ENCODE peak calls at places on chromosomes 13 and 19, in six cellular contexts. B, R, U, S, Z and Q are unnamed samples.

GRCh38 chr19:5150902-5151741 is 182.2 kb downstream of the KDM4B start:
- DNase-seq in B (peak), S (no peak), U (no peak), Z (no peak), R (no peak), Q (no peak)

GRCh38 chr19:5132698-5133651 is 164.1 kb downstream of the KDM4B start:
- DNase-seq in S (no peak), U (no peak), B (no peak), R (no peak), Z (no peak), Q (no peak)

GRCh38 chr19:46944918-46945628 is 74.6 kb upstream of the NPAS1 start:
- DNase-seq in S (peak), Z (no peak), U (peak), B (peak), R (peak), Q (peak)

GRCh38 chr13:71285700-71286099 is 581.3 kb downstream of the DACH1 start:
- DNase-seq in R (no peak), U (no peak), Z (no peak), B (no peak), S (peak), Q (peak)

GRCh38 chr19:39645800-39646411 is 9.8 kb upstream of the LGALS16 start:
- DNase-seq in S (peak), Z (peak), U (peak), B (no peak), R (peak), Q (peak)

GRCh38 chr19:10270180-10270615 is 722 bp upstream of the ICAM1 start:
- DNase-seq in B (peak), R (no peak), Z (peak), U (no peak), S (peak), Q (no peak)

GRCh38 chr19:38650911-38651584 is 3.6 kb downstream of the ACTN4 start:
- DNase-seq in B (no peak), R (peak), S (peak), U (no peak), Z (peak), Q (no peak)

GRCh38 chr19:18225702-18226468 is at the start of gene PDE4C:
- DNase-seq in U (no peak), Z (no peak), S (peak), R (no peak), B (peak), Q (no peak)

GRCh38 chr19:51702754-51703654 is 9.9 kb downstream of the SPACA6 start:
- DNase-seq in S (peak), Z (peak), B (peak), R (no peak), U (no peak), Q (peak)

GRCh38 chr19:47660435-47660832 is 51.5 kb downstream of the BICRA start:
- DNase-seq in Z (peak), U (no peak), S (no peak), R (no peak), B (no peak), Q (no peak)

GRCh38 chr13:30618186-30618937 is 642 bp downstream of the USPL1 start:
- DNase-seq in R (no peak), U (peak), S (peak), Z (peak), B (no peak), Q (no peak)

GRCh38 chr13:25922373-25922772 is 129.4 kb downstream of the SHISA2 start:
- DNase-seq in S (peak), B (no peak), R (no peak), U (no peak), Z (peak), Q (no peak)

GRCh38 chr19:21463449-21464105 is 41.8 kb upstream of the ZNF429 start:
- DNase-seq in S (no peak), B (peak), U (peak), Z (peak), R (no peak), Q (peak)

GRCh38 chr13:111281751-111282311 is 38.6 kb upstream of the TEX29 start:
- DNase-seq in B (no peak), R (peak), U (no peak), S (peak), Z (peak), Q (no peak)

GRCh38 chr19:3601021-3601420 is 5.7 kb downstream of the TBXA2R start:
- DNase-seq in U (no peak), S (no peak), R (no peak), Z (no peak), B (no peak), Q (no peak)

GRCh38 chr13:78876915-78877549 is 218.1 kb upstream of the OBI1 start:
- DNase-seq in S (no peak), Z (no peak), B (no peak), U (no peak), R (no peak), Q (no peak)

GRCh38 chr13:78881054-78881453 is 222.1 kb upstream of the OBI1 start:
- DNase-seq in B (no peak), S (no peak), Z (no peak), U (no peak), R (no peak), Q (peak)

GRCh38 chr13:78881746-78882145 is 222.8 kb upstream of the OBI1 start:
- DNase-seq in Z (no peak), S (no peak), B (no peak), U (no peak), R (no peak), Q (no peak)

GRCh38 chr13:78875792-78876580 is 217.0 kb upstream of the OBI1 start:
- DNase-seq in B (peak), R (no peak), S (no peak), U (no peak), Z (no peak), Q (peak)
- H4K8ac ChIP-seq in B (no peak), R (no peak), S (no peak), U (peak), Z (no peak), Q (no peak)

GRCh38 chr19:45216677-45217076 is 28.5 kb downstream of the EXOC3L2 start:
- DNase-seq in S (no peak), U (no peak), Z (peak), B (no peak), R (no peak), Q (no peak)

GRCh38 chr19:45217193-45217956 is 27.8 kb downstream of the EXOC3L2 start:
- DNase-seq in Z (peak), S (no peak), U (no peak), B (no peak), R (no peak), Q (no peak)

GRCh38 chr19:45213031-45213430 is 32.2 kb downstream of the EXOC3L2 start:
- DNase-seq in Z (no peak), S (no peak), R (no peak), B (no peak), U (no peak), Q (no peak)

GRCh38 chr19:45215391-45216191 is 29.6 kb downstream of the EXOC3L2 start:
- DNase-seq in Z (no peak), B (peak), U (no peak), S (no peak), R (no peak), Q (peak)

GRCh38 chr19:45211751-45212381 is 33.3 kb downstream of the BLOC1S3 start:
- DNase-seq in Z (no peak), R (no peak), S (peak), B (no peak), U (no peak), Q (no peak)
- H4K8ac ChIP-seq in Z (no peak), R (no peak), S (peak), B (no peak), U (no peak), Q (no peak)

GRCh38 chr19:49362048-49362925 is at the start of gene TEAD2:
- DNase-seq in B (peak), Z (peak), S (peak), U (peak), R (peak), Q (peak)
- H4K8ac ChIP-seq in B (no peak), Z (peak), S (peak), U (no peak), R (peak), Q (peak)

DNA sequence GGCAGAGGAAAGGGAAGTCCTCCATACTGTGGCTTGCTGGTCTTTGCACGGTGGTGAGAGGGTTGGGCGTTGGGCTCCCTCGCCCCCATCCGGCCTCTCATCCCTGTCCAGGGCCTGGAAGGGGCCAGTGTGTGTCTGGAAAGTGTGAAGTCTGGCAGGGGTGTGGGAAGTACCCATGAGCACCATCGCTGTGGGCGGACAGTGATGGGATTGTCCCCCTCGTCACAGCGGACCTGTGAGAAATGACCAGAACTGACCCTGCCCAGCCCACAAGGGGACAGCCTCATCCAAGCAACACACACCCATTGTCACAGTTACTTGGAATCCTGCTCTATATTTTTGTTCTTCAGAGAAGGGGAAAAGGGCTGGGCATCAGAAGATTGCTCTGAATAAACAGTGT is 18.6 kb downstream of the MCF2L start:
- DNase-seq in S (no peak), U (no peak), R (no peak), Z (no peak), B (no peak), Q (no peak)
- H4K8ac ChIP-seq in S (no peak), U (no peak), R (no peak), Z (no peak), B (no peak), Q (no peak)